ENCODE peak calls at places on chromosomes 1 and 21, in four cellular contexts. V, B, E and L are unnamed samples.

GRCh38 chr1:14724234-14724633 is 125.7 kb downstream of the KAZN start:
- DNase-seq in V (no peak), B (no peak), E (no peak), L (no peak)

GRCh38 chr1:46131093-46131492 is 1.3 kb downstream of the PIK3R3 start:
- DNase-seq in B (no peak), E (no peak), V (no peak), L (no peak)

GRCh38 chr1:32151319-32151787 is 28.1 kb upstream of the TXLNA start:
- DNase-seq in B (no peak), V (peak; percentile 36), E (no peak), L (peak; percentile 3)

GRCh38 chr1:201760516-201760915 is 68.4 kb upstream of the IPO9 start:
- DNase-seq in E (no peak), B (no peak), V (no peak), L (no peak)

GRCh38 chr1:156406229-156406628 is 37.2 kb downstream of the RHBG start:
- DNase-seq in E (no peak), B (no peak), V (peak; percentile 48), L (no peak)

GRCh38 chr1:219042769-219043168 is 130.9 kb upstream of the LYPLAL1 start:
- DNase-seq in B (no peak), E (no peak), V (no peak), L (no peak)

GRCh38 chr1:210339500-210339899 is 10.8 kb downstream of the HHAT start:
- DNase-seq in B (no peak), E (no peak), V (no peak), L (no peak)

GRCh38 chr21:27425172-27425571 is 458.3 kb upstream of the ADAMTS5 start:
- DNase-seq in E (no peak), B (no peak), V (no peak), L (no peak)

GRCh38 chr1:214584805-214585766 is 17.9 kb upstream of the CENPF start:
- DNase-seq in V (peak; percentile 42), E (no peak), B (no peak), L (peak; percentile 23)

GRCh38 chr1:78540056-78540455 is 49.3 kb downstream of the PTGFR start:
- DNase-seq in E (no peak), B (no peak), V (no peak), L (no peak)